ENCODE peak calls at places on chromosomes 3 and 15, in seven cellular contexts. K is thoracic aorta; T is activated CD8-positive, alpha-beta T cell treated with anti-CD3 and anti-CD28 coated beads, Interleukin-2, amount 10 ng/mL, durations not matched to agents 7 days and 5 days; L is CD4-positive, CD25-positive, alpha-beta regulatory T cell; W is stimulated activated effector memory CD8-positive, alpha-beta T cell treated with anti-CD3 and anti-CD28 coated beads, Interleukin-12 subunit alpha, Interleukin-12 subunit beta, amount 100 ng/mL, for 72 hours; P is CD4-positive, alpha-beta T cell; R is activated naive CD8-positive, alpha-beta T cell treated with anti-CD3 and anti-CD28 coated beads, Interleukin-2, amount 50 U/mL, for 24 hours. S is an unnamed sample.
A peak's percentile ranks its signal among the peaks of the same experiment; 100 is the strongest.

GRCh38 chr15:71125831-71126453 is 10.7 kb downstream of the THSD4 start:
- ATAC-seq in W (no peak), T (no peak), K (no peak), L (no peak), P (no peak), R (no peak), S (peak; percentile 12)

GRCh38 chr15:64897345-64897985 is 14.2 kb upstream of the ANKDD1A start:
- ATAC-seq in L (no peak), R (no peak), T (no peak), W (no peak), P (no peak), K (peak; percentile 58), S (no peak)

GRCh38 chr3:35790764-35791163 is 151.4 kb downstream of the ARPP21 start:
- ATAC-seq in K (no peak), T (no peak), W (no peak), L (no peak), P (no peak), R (no peak), S (no peak)

GRCh38 chr15:40137011-40137906 is 23.6 kb upstream of the BUB1B start:
- ATAC-seq in P (no peak), W (no peak), R (no peak), L (no peak), T (no peak), K (no peak), S (no peak)

GRCh38 chr15:63048986-63049665 is 6.6 kb downstream of the TPM1 start:
- ATAC-seq in L (no peak), K (no peak), T (peak; percentile 8), P (peak; percentile 17), R (no peak), W (peak; percentile 4), S (peak; percentile 2)

GRCh38 chr15:88844749-88845386 is 41.6 kb downstream of the ACAN start:
- ATAC-seq in K (no peak), P (no peak), T (no peak), L (no peak), R (peak; percentile 78), W (no peak), S (peak; percentile 49)

GRCh38 chr3:126056681-126057546 is 27.0 kb downstream of the SLC41A3 start:
- ATAC-seq in W (no peak), R (no peak), K (no peak), L (no peak), P (no peak), T (no peak), S (no peak)

GRCh38 chr15:70518201-70519003 is 245.0 kb downstream of the UACA start:
- ATAC-seq in R (no peak), W (no peak), K (peak; percentile 31), T (no peak), P (no peak), L (no peak), S (no peak)

GRCh38 chr3:170632780-170633179 is 46.9 kb upstream of the SLC7A14 start:
- ATAC-seq in W (peak; percentile 80), P (no peak), L (no peak), T (no peak), R (peak; percentile 66), K (no peak), S (peak; percentile 88)

GRCh38 chr3:135792174-135792573 is 173.4 kb upstream of the PPP2R3A start:
- ATAC-seq in W (no peak), K (no peak), R (no peak), T (no peak), L (no peak), P (no peak), S (no peak)

GRCh38 chr15:31523027-31523654 is 196.5 kb downstream of the KLF13 start:
- ATAC-seq in L (no peak), P (no peak), W (no peak), K (no peak), T (no peak), R (no peak), S (no peak)

GRCh38 chr3:111915905-111916304 is 56.8 kb downstream of the PHLDB2 start:
- ATAC-seq in R (no peak), K (no peak), P (no peak), T (no peak), L (no peak), W (no peak), S (no peak)

GRCh38 chr3:173690542-173690941 is 293.0 kb downstream of the NLGN1 start:
- ATAC-seq in L (no peak), K (no peak), T (no peak), W (no peak), P (no peak), R (no peak), S (no peak)

GRCh38 chr3:177516130-177517011 is 319.1 kb upstream of the TBL1XR1 start:
- ATAC-seq in P (no peak), R (no peak), W (no peak), K (no peak), L (no peak), T (no peak), S (no peak)

GRCh38 chr3:88003115-88003755 is 55.6 kb downstream of the CGGBP1 start:
- ATAC-seq in R (no peak), W (no peak), L (no peak), T (no peak), K (no peak), P (no peak), S (no peak)

GRCh38 chr3:143464850-143465249 is 345.3 kb downstream of the CHST2 start:
- ATAC-seq in T (no peak), P (no peak), W (no peak), K (no peak), L (no peak), R (no peak), S (peak; percentile 66)

GRCh38 chr3:151431940-151432339 is 28.9 kb downstream of the IGSF10 start:
- ATAC-seq in P (no peak), T (no peak), W (no peak), K (no peak), L (no peak), R (no peak), S (no peak)

GRCh38 chr3:144968951-144969350 is 997.3 kb downstream of the DIPK2A start:
- ATAC-seq in K (no peak), W (no peak), R (no peak), T (no peak), L (no peak), P (no peak), S (no peak)

S was measured in stimulated activated memory B cell treated with anti-CD40 and anti-IgM and Interleukin-4, amounts not matched to agents 10 μg/mL and 1 μg/mL and 100 μg/mL, for 72 hours.